ENCODE peak calls at places on chromosomes 12 and 14, in five cellular contexts. One of them, this sample, is unnamed.

GRCh38 chr14:68135028-68135427 is 315.4 kb downstream of the RAD51B start:
- DNase-seq in psoas muscle: no peak
- DNase-seq in mesothelial cell of epicardium: no peak
- DNase-seq in D341Med: no peak
- DNase-seq in putamen: no peak
- DNase-seq in this sample: no peak

GRCh38 chr12:123773375-123773774 is 11.3 kb downstream of the DNAH10 start:
- DNase-seq in psoas muscle: no peak
- DNase-seq in mesothelial cell of epicardium: no peak
- DNase-seq in D341Med: no peak
- DNase-seq in putamen: no peak
- DNase-seq in this sample: no peak

GRCh38 chr14:42469637-42470426 is 863.2 kb downstream of the LRFN5 start:
- DNase-seq in psoas muscle: no peak
- DNase-seq in mesothelial cell of epicardium: no peak
- DNase-seq in D341Med: no peak
- DNase-seq in putamen: no peak
- DNase-seq in this sample: no peak

GRCh38 chr14:105384041-105384557 is 14.2 kb upstream of the TEX22 start:
- DNase-seq in psoas muscle: no peak
- DNase-seq in mesothelial cell of epicardium: peak
- DNase-seq in D341Med: no peak
- DNase-seq in putamen: no peak
- DNase-seq in this sample: no peak

GRCh38 chr14:53501361-53502320 is 348.5 kb upstream of the DDHD1 start:
- DNase-seq in psoas muscle: no peak
- DNase-seq in mesothelial cell of epicardium: no peak
- DNase-seq in D341Med: no peak
- DNase-seq in putamen: no peak
- DNase-seq in this sample: no peak

GRCh38 chr12:131381716-131382430 is 329.0 kb upstream of the SFSWAP start:
- DNase-seq in psoas muscle: no peak
- DNase-seq in mesothelial cell of epicardium: no peak
- DNase-seq in D341Med: peak
- DNase-seq in putamen: no peak
- DNase-seq in this sample: no peak

GRCh38 chr12:57309420-57309819 is 58.4 kb upstream of the STAC3 start:
- DNase-seq in psoas muscle: no peak
- DNase-seq in mesothelial cell of epicardium: no peak
- DNase-seq in D341Med: no peak
- DNase-seq in putamen: no peak
- DNase-seq in this sample: no peak

GRCh38 chr12:131923260-131923659 is 5.8 kb upstream of the PUS1 start:
- DNase-seq in psoas muscle: no peak
- DNase-seq in mesothelial cell of epicardium: no peak
- DNase-seq in D341Med: no peak
- DNase-seq in putamen: no peak
- DNase-seq in this sample: no peak

GRCh38 chr12:116861331-116861730 is 19.9 kb downstream of the HRK start:
- DNase-seq in psoas muscle: peak
- DNase-seq in mesothelial cell of epicardium: no peak
- DNase-seq in D341Med: no peak
- DNase-seq in putamen: no peak
- DNase-seq in this sample: no peak

GRCh38 chr14:99475179-99475578 is 5.5 kb downstream of the SETD3 start:
- DNase-seq in psoas muscle: no peak
- DNase-seq in mesothelial cell of epicardium: no peak
- DNase-seq in D341Med: peak
- DNase-seq in putamen: no peak
- DNase-seq in this sample: no peak

GRCh38 chr14:32846821-32847220 is 91.9 kb upstream of the NPAS3 start:
- DNase-seq in psoas muscle: no peak
- DNase-seq in mesothelial cell of epicardium: no peak
- DNase-seq in D341Med: no peak
- DNase-seq in putamen: no peak
- DNase-seq in this sample: no peak

GRCh38 chr12:120709976-120710804 is at the start of gene UNC119B:
- DNase-seq in psoas muscle: peak
- DNase-seq in mesothelial cell of epicardium: peak
- DNase-seq in D341Med: peak
- DNase-seq in putamen: peak
- DNase-seq in this sample: peak

GRCh38 chr12:93536111-93536765 is 36.2 kb upstream of the SOCS2 start:
- DNase-seq in psoas muscle: no peak
- DNase-seq in mesothelial cell of epicardium: no peak
- DNase-seq in D341Med: no peak
- DNase-seq in putamen: no peak
- DNase-seq in this sample: no peak

GRCh38 chr12:131929530-131930456 is 717 bp downstream of the PUS1 start:
- DNase-seq in psoas muscle: no peak
- DNase-seq in mesothelial cell of epicardium: no peak
- DNase-seq in D341Med: peak
- DNase-seq in putamen: no peak
- DNase-seq in this sample: no peak

GRCh38 chr14:101632520-101632919 is 71.2 kb downstream of the DIO3 start:
- DNase-seq in psoas muscle: no peak
- DNase-seq in mesothelial cell of epicardium: no peak
- DNase-seq in D341Med: no peak
- DNase-seq in putamen: no peak
- DNase-seq in this sample: no peak

GRCh38 chr14:55373784-55374725 is 37.6 kb downstream of the ATG14 start:
- DNase-seq in psoas muscle: no peak
- DNase-seq in mesothelial cell of epicardium: no peak
- DNase-seq in D341Med: no peak
- DNase-seq in putamen: no peak
- DNase-seq in this sample: no peak

GRCh38 chr12:100927825-100928224 is 133.2 kb downstream of the ANO4 start:
- DNase-seq in psoas muscle: no peak
- DNase-seq in mesothelial cell of epicardium: no peak
- DNase-seq in D341Med: no peak
- DNase-seq in putamen: no peak
- DNase-seq in this sample: no peak

GRCh38 chr12:754871-755562 is 2.6 kb downstream of the WNK1 start:
- DNase-seq in psoas muscle: no peak
- DNase-seq in mesothelial cell of epicardium: no peak
- DNase-seq in D341Med: peak
- DNase-seq in putamen: no peak
- DNase-seq in this sample: peak